ENCODE peak calls at places on chromosome 9, in five cellular contexts. B is CD4-positive, alpha-beta memory T cell; F is body of pancreas; Z is pancreas; X is lower lobe of right lung. U is an unnamed sample. For H3K4me1, the result is how much of the 10 kb centered on the place peaks cover.

GRCh38 chr9:36191290-36191645 is 547 bp downstream of the CLTA start:
- DNase-seq in X (peak), F (peak), B (peak), Z (no peak), U (no peak)

GRCh38 chr9:8284835-8285234 is 485.3 kb upstream of the DMAC1 start:
- DNase-seq in Z (no peak), F (no peak), B (no peak), X (no peak), U (no peak)

GRCh38 chr9:88191451-88191850 is 53.2 kb upstream of the SPATA31C2 start:
- DNase-seq in F (no peak), B (no peak), X (no peak), Z (no peak), U (no peak)

GRCh38 chr9:79425840-79426239 is 145.9 kb upstream of the TLE4 start:
- DNase-seq in B (no peak), F (no peak), Z (no peak), X (no peak), U (no peak)

GRCh38 chr9:31390352-31391025 is 994.0 kb upstream of the ACO1 start:
- DNase-seq in F (no peak), Z (no peak), B (no peak), X (no peak), U (no peak)

GRCh38 chr9:127530206-127530941 is 79.1 kb downstream of the LRSAM1 start:
- DNase-seq in Z (peak), X (no peak), F (no peak), B (no peak), U (no peak)

GRCh38 chr9:22060831-22061383 is 51.8 kb upstream of the CDKN2B start:
- DNase-seq in X (no peak), F (no peak), Z (no peak), B (no peak), U (no peak)

GRCh38 chr9:16207161-16207560 is 654.3 kb downstream of the CCDC171 start:
- DNase-seq in F (peak), X (no peak), Z (no peak), B (no peak), U (no peak)

GRCh38 chr9:20790721-20791120 is 106.7 kb downstream of the FOCAD start:
- DNase-seq in X (no peak), B (no peak), F (no peak), Z (no peak), U (no peak)

GRCh38 chr9:37350486-37351190 is 71.9 kb upstream of the GRHPR start:
- DNase-seq in X (no peak), F (no peak), Z (no peak), B (no peak), U (no peak)

GRCh38 chr9:26392639-26393038 is 500.0 kb downstream of the CAAP1 start:
- DNase-seq in Z (no peak), X (no peak), B (no peak), F (no peak), U (no peak)

GRCh38 chr9:134029248-134030226 is 4.3 kb downstream of the BRD3OS start:
- DNase-seq in Z (peak), X (no peak), F (no peak), B (no peak), U (peak)

GRCh38 chr9:129506892-129507291 is 114.0 kb downstream of the C9orf50 start:
- DNase-seq in F (peak), X (no peak), Z (no peak), B (no peak), U (peak)

GRCh38 chr9:35306281-35306680 is 144.5 kb downstream of the UNC13B start:
- DNase-seq in Z (no peak), F (no peak), X (no peak), B (no peak), U (no peak)

GRCh38 chr9:124297553-124297905 is 39.8 kb downstream of the NEK6 start:
- DNase-seq in B (no peak), Z (no peak), F (peak), X (peak), U (no peak)

GRCh38 chr9:35538361-35539234 is 48.7 kb downstream of the RUSC2 start:
- DNase-seq in B (no peak), F (peak), X (peak), Z (no peak), U (peak)

GRCh38 chr9:127035423-127035822 is 87.0 kb downstream of the ANGPTL2 start:
- DNase-seq in B (no peak), Z (no peak), F (peak), X (no peak), U (no peak)

GRCh38 chr9:6894135-6894534 is 136.4 kb downstream of the KDM4C start:
- DNase-seq in X (no peak), B (no peak), F (no peak), Z (no peak), U (no peak)

GRCh38 chr9:78549711-78550110 is 252.8 kb downstream of the PSAT1 start:
- DNase-seq in Z (no peak), X (no peak), B (no peak), F (no peak), U (no peak)

GRCh38 chr9:110443146-110443877 is 105.6 kb upstream of the TXNDC8 start:
- DNase-seq in Z (no peak), B (no peak), X (no peak), F (no peak), U (no peak)
- H3K4me1 ChIP-seq in Z (under half), B (under half), X (under half), F (under half), U (under half)

GRCh38 chr9:108444400-108445358 is 411.1 kb downstream of the ACTL7B start:
- DNase-seq in B (no peak), F (no peak), Z (no peak), X (no peak), U (no peak)
- H3K4me3 ChIP-seq in B (no peak), F (no peak), Z (no peak), X (no peak), U (no peak)

GRCh38 chr9:137649553-137649952 is 30.7 kb downstream of the EHMT1 start:
- DNase-seq in B (no peak), F (no peak), Z (no peak), X (no peak), U (no peak)
- H3K4me1 ChIP-seq in B (under half), F (under half), Z (under half), X (under half), U (under half)

GRCh38 chr9:95505072-95505471 is 11.7 kb downstream of the PTCH1 start:
- DNase-seq in Z (no peak), B (no peak), F (no peak), X (no peak), U (no peak)
- H3K4me3 ChIP-seq in Z (peak), B (no peak), F (no peak), X (peak), U (peak)

GRCh38 chr9:110997847-110998246 is 40.4 kb downstream of the LPAR1 start:
- DNase-seq in B (no peak), Z (no peak), X (no peak), F (no peak), U (no peak)

GRCh38 chr9:110996436-110997224 is 41.6 kb downstream of the LPAR1 start:
- DNase-seq in B (no peak), F (peak), Z (no peak), X (no peak), U (no peak)

GRCh38 chr9:110995511-110996340 is 42.5 kb downstream of the LPAR1 start:
- DNase-seq in F (no peak), X (no peak), B (no peak), Z (no peak), U (no peak)

GRCh38 chr9:110990481-110990880 is 47.8 kb downstream of the LPAR1 start:
- DNase-seq in B (no peak), X (no peak), F (no peak), Z (no peak), U (no peak)

GRCh38 chr9:110994771-110995241 is 43.5 kb downstream of the LPAR1 start:
- DNase-seq in X (no peak), Z (no peak), B (no peak), F (no peak), U (no peak)
- H3K4me1 ChIP-seq in X (under half), Z (under half), B (under half), F (under half), U (under half)

GRCh38 chr9:104872959-104873850 is 54.8 kb downstream of the ABCA1 start:
- DNase-seq in X (no peak), F (peak), Z (no peak), B (no peak), U (peak)
- H3K4me3 ChIP-seq in X (no peak), F (no peak), Z (no peak), B (no peak), U (no peak)

DNA sequence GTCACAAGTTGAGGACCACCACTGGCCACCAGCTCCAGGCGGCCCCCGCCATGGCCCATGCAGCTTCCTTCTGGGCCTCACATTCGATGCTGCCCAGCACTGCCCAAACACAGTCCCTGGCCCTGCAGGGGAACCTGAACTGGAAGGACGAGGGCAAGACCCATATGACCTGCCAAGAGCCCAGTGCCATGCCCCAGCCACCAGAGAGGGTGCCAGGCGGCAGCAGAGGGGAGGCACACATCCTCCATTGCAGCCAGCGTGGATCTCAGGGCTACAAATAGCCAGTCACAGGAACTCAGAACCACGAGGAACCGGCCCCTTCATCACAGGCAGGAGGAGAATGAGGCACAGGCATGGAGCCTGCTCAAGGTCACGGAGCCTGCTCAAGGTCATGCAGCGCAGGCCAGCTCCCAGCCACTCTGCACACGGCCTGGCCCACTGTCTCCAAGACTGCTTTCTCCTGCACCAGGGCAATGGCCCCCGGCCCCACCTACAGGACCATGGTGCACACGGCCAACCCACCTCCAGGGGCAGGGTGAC is 69.6 kb downstream of the SEMA4D start:
- DNase-seq in X (no peak), Z (no peak), F (no peak), B (no peak), U (no peak)
- H3K4me1 ChIP-seq in X (under half), Z (under half), F (under half), B (half or more), U (under half)

DNA sequence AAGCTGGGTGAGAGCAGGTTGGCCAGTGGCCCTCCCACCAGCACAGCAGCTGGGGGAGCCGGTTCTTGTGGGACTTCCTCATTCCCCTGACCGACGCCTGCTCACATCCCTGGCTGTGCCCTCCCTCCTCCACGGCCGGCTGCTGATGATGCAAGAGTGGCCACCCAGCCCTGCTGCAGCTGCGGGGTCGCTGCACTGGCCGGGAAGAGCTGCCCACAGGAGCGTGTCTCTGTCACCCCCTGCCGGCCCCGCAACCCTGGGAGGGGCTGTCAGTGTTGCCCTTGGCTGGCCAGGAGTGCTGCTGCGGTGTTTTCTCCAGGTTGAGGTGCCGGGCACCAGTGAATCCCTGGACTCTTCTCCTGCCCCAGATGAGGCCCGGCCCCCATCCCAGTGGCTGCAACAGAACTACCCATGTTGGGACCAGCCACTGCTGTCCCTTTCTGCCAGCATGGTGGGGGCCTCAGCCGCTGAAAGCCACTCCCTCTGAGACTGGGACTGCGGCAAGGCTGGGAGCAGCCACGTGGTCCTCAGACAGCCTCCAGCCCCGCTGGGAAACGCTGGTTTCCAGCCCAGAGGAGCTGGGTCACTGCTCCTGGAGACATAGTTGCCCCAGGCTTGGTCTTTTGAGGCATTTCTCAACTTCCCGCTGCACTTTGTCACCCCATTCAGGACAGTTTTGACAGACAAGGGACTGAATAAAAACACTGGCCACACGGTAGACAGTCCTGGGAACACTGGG is 739 bp downstream of the CARD9 start:
- DNase-seq in Z (no peak), X (peak), F (peak), B (no peak), U (no peak)
- H3K4me3 ChIP-seq in Z (no peak), X (peak), F (no peak), B (no peak), U (peak)

U was measured in right lobe of liver.